ENCODE peak calls at places on chromosome 3, in four cellular contexts. E is heart right ventricle, R is right cardiac atrium, H is left ventricle myocardium superior. D is an unnamed sample.

GRCh38 chr3:128060473-128061381 is 8.5 kb downstream of the SEC61A1 start:
- DNase-seq in R (no peak), H (no peak), E (no peak), D (no peak)

GRCh38 chr3:18302517-18302916 is 122.6 kb downstream of the SATB1 start:
- DNase-seq in R (no peak), H (no peak), E (no peak), D (no peak)

GRCh38 chr3:55185380-55185779 is 257.5 kb upstream of the LRTM1 start:
- DNase-seq in H (no peak), E (no peak), R (no peak), D (no peak)

GRCh38 chr3:93969443-93969842 is 4.3 kb downstream of the PROS1 start:
- DNase-seq in R (no peak), E (no peak), H (no peak), D (no peak)

GRCh38 chr3:46558184-46559029 is 7.7 kb downstream of the LRRC2 start:
- DNase-seq in E (peak), H (peak), R (peak), D (peak)

GRCh38 chr3:149352556-149352955 is 19.1 kb upstream of the TM4SF18 start:
- DNase-seq in E (peak), R (peak), H (peak), D (no peak)

GRCh38 chr3:10551821-10552630 is 46.6 kb upstream of the ATP2B2 start:
- DNase-seq in R (peak), E (peak), H (peak), D (peak)

GRCh38 chr3:148882288-148882687 is 17.2 kb downstream of the CPA3 start:
- DNase-seq in H (no peak), R (no peak), E (no peak), D (no peak)

GRCh38 chr3:130839815-130840214 is 54.1 kb upstream of the ATP2C1 start:
- DNase-seq in E (no peak), R (no peak), H (peak), D (no peak)

GRCh38 chr3:69200384-69201068 is 78.1 kb upstream of the LMOD3 start:
- DNase-seq in H (no peak), R (no peak), E (no peak), D (no peak)

GRCh38 chr3:107235193-107235922 is 141.9 kb upstream of the CCDC54 start:
- DNase-seq in H (no peak), E (no peak), R (no peak), D (no peak)

GRCh38 chr3:10753964-10754363 is 62.1 kb upstream of the SLC6A11 start:
- DNase-seq in E (peak), H (peak), R (peak), D (no peak)

GRCh38 chr3:194801378-194802124 is 115.9 kb downstream of the FAM43A start:
- DNase-seq in R (no peak), H (no peak), E (no peak), D (no peak)

GRCh38 chr3:99269606-99270355 is 368.3 kb upstream of the DCBLD2 start:
- DNase-seq in E (peak), R (peak), H (peak), D (peak)

GRCh38 chr3:194574639-194575483 is 58.4 kb downstream of the TMEM44 start:
- DNase-seq in H (no peak), R (peak), E (no peak), D (no peak)

GRCh38 chr3:161291191-161291901 is 70.2 kb downstream of the NMD3 start:
- DNase-seq in R (no peak), H (no peak), E (no peak), D (no peak)

GRCh38 chr3:148319161-148319915 is 378.4 kb upstream of the AGTR1 start:
- DNase-seq in H (no peak), E (no peak), R (no peak), D (no peak)

GRCh38 chr3:134067311-134068161 is 37.8 kb upstream of the SLCO2A1 start:
- DNase-seq in H (no peak), R (no peak), E (no peak), D (no peak)

D was measured in ascending aorta.